ENCODE peak calls at places on chromosome 5, in eight cellular contexts. D is LoVo; N is DMS53; R is AG20443; I is neural crest cell; L is NCI-H2171; Q is activated T-helper 9 cell treated with anti-CD3 and anti-CD28 coated beads, Interleukin-2, amount 50 U/mL, for 16 hours; A is AML-193. B is an unnamed sample.
A peak's percentile ranks its signal among the peaks of the same experiment; 100 is the strongest.

GRCh38 chr5:124583469-124584350 is 162.7 kb downstream of the ZNF608 start:
- DNase-seq in A (no peak), D (peak; percentile 70), I (no peak), L (no peak), R (peak; percentile 66), Q (no peak), N (peak; percentile 96), B (no peak)

GRCh38 chr5:142012186-142012785 is 541 bp downstream of the GNPDA1 start:
- DNase-seq in N (peak; percentile 72), L (no peak), I (peak; percentile 51), R (peak; percentile 48), Q (peak; percentile 50), A (peak; percentile 32), D (peak; percentile 38), B (peak; percentile 48)

GRCh38 chr5:43543434-43543833 is 13.4 kb downstream of the PAIP1 start:
- DNase-seq in D (no peak), N (no peak), I (no peak), L (no peak), A (no peak), Q (no peak), R (no peak), B (no peak)

GRCh38 chr5:42912184-42912766 is 100.6 kb upstream of the SELENOP start:
- DNase-seq in Q (peak; percentile 29), A (peak; percentile 77), I (no peak), R (peak; percentile 57), N (peak; percentile 70), D (peak; percentile 61), L (peak; percentile 7), B (peak; percentile 34)

GRCh38 chr5:38853753-38854470 is 8.1 kb downstream of the OSMR start:
- DNase-seq in N (no peak), D (peak; percentile 50), A (no peak), I (no peak), Q (no peak), L (no peak), R (peak; percentile 82), B (no peak)

GRCh38 chr5:53179681-53180080 is 70.1 kb upstream of the MOCS2 start:
- DNase-seq in D (no peak), R (peak; percentile 35), N (no peak), I (no peak), L (no peak), Q (no peak), A (no peak), B (no peak)

GRCh38 chr5:116411101-116411571 is 163.5 kb downstream of the SEMA6A start:
- DNase-seq in L (no peak), R (no peak), Q (no peak), I (no peak), A (no peak), N (no peak), D (no peak), B (no peak)

GRCh38 chr5:147169399-147169798 is 65.4 kb upstream of the STK32A start:
- DNase-seq in D (peak; percentile 28), A (no peak), N (peak; percentile 63), R (peak; percentile 52), Q (no peak), L (no peak), I (no peak), B (no peak)

GRCh38 chr5:1498623-1499416 is 24.9 kb downstream of the LPCAT1 start:
- DNase-seq in Q (no peak), L (no peak), I (no peak), R (no peak), N (no peak), D (no peak), A (no peak), B (no peak)

GRCh38 chr5:35129276-35129675 is 81.5 kb upstream of the AGXT2 start:
- DNase-seq in Q (no peak), L (no peak), A (no peak), D (peak; percentile 71), I (no peak), N (no peak), R (peak; percentile 80), B (no peak)

GRCh38 chr5:10289353-10289752 is 18.3 kb downstream of the CMBL start:
- DNase-seq in D (no peak), A (no peak), Q (no peak), I (no peak), N (peak; percentile 50), L (peak; percentile 13), R (peak; percentile 78), B (no peak)

GRCh38 chr5:86866036-86866435 is 248.3 kb downstream of the COX7C start:
- DNase-seq in L (no peak), I (no peak), Q (no peak), N (no peak), A (no peak), D (no peak), R (no peak), B (no peak)

GRCh38 chr5:7941692-7942091 is 72.7 kb downstream of the MTRR start:
- DNase-seq in D (no peak), N (no peak), R (no peak), I (no peak), A (no peak), Q (no peak), L (peak; percentile 23), B (no peak)

GRCh38 chr5:180804129-180804601 is 1.6 kb upstream of the MGAT1 start:
- DNase-seq in Q (no peak), A (no peak), R (no peak), N (no peak), L (no peak), D (no peak), I (no peak), B (no peak)

GRCh38 chr5:92019376-92019990 is 636.4 kb upstream of the ARRDC3 start:
- DNase-seq in Q (no peak), N (peak; percentile 87), I (no peak), D (peak; percentile 52), R (no peak), A (no peak), L (no peak), B (no peak)

GRCh38 chr5:32645246-32645645 is 59.9 kb downstream of the SUB1 start:
- DNase-seq in A (no peak), D (no peak), Q (no peak), L (no peak), N (no peak), R (no peak), I (no peak), B (no peak)

GRCh38 chr5:173736923-173737412 is 120.5 kb upstream of the BOD1 start:
- DNase-seq in A (no peak), R (no peak), I (no peak), Q (no peak), L (no peak), D (peak; percentile 28), N (peak; percentile 94), B (no peak)

GRCh38 chr5:38922199-38922598 is 76.4 kb downstream of the OSMR start:
- DNase-seq in R (peak; percentile 79), A (peak; percentile 59), N (peak; percentile 65), Q (no peak), D (peak; percentile 20), I (peak; percentile 55), L (peak; percentile 9), B (peak; percentile 4)

GRCh38 chr5:53730938-53731337 is 170.5 kb downstream of the NDUFS4 start:
- DNase-seq in D (no peak), I (no peak), Q (no peak), A (peak; percentile 70), N (no peak), L (no peak), R (no peak), B (no peak)

GRCh38 chr5:170681013-170681433 is 102.5 kb upstream of the GABRP start:
- DNase-seq in R (peak; percentile 83), N (peak; percentile 22), D (no peak), A (peak; percentile 27), L (no peak), Q (no peak), I (peak; percentile 70), B (no peak)

GRCh38 chr5:169933624-169934023 is 46.7 kb downstream of the INSYN2B start:
- DNase-seq in N (no peak), R (no peak), A (no peak), I (no peak), D (no peak), Q (no peak), L (no peak), B (no peak)

GRCh38 chr5:41721521-41721920 is 148.7 kb downstream of the OXCT1 start:
- DNase-seq in I (no peak), R (no peak), Q (no peak), D (no peak), A (no peak), N (no peak), L (no peak), B (no peak)

GRCh38 chr5:43191740-43192557 is at the start of gene NIM1K:
- DNase-seq in R (peak; percentile 68), I (peak; percentile 71), N (peak; percentile 71), L (no peak), Q (peak; percentile 17), A (no peak), D (no peak), B (peak; percentile 10)

B was measured in NCI-H1694.